ENCODE peak calls at places on chromosomes 3 and 15, in seven cellular contexts. N is HepG2; I is heart right ventricle; C is aorta; U is body of pancreas; O is CD8-positive, alpha-beta T cell; G is lower lobe of right lung. P is an unnamed sample. For H3K9me3, the result is how much of the 10 kb centered on the place peaks cover.

GRCh38 chr3:151106311-151106710 is 20.8 kb downstream of the MED12L start:
- ATAC-seq in O (no peak), N (no peak), U (no peak), G (no peak), C (no peak), I (no peak), P (no peak)

GRCh38 chr15:70495988-70496387 is 267.4 kb downstream of the UACA start:
- ATAC-seq in I (no peak), C (no peak), U (no peak), N (no peak), G (no peak), O (no peak), P (no peak)

GRCh38 chr15:79115971-79116370 is 25.4 kb upstream of the RASGRF1 start:
- ATAC-seq in O (no peak), N (no peak), G (no peak), U (peak), I (no peak), C (no peak), P (no peak)

GRCh38 chr3:51985971-51986947 is 2.9 kb downstream of the ACY1 start:
- ATAC-seq in O (no peak), C (no peak), N (no peak), I (no peak), G (no peak), U (no peak), P (no peak)

GRCh38 chr15:92636950-92637481 is 18.6 kb downstream of the FAM174B start:
- ATAC-seq in I (peak), C (peak), N (peak), G (peak), O (no peak), U (peak), P (peak)

GRCh38 chr15:101514318-101514717 is 24.8 kb upstream of the PCSK6 start:
- ATAC-seq in U (no peak), G (no peak), O (no peak), I (no peak), N (no peak), C (no peak), P (no peak)

GRCh38 chr15:41690636-41691035 is 30.4 kb downstream of the MGA start:
- ATAC-seq in I (no peak), O (no peak), N (peak), U (no peak), C (no peak), G (peak), P (no peak)

GRCh38 chr15:22844421-22845288 is 6.2 kb downstream of the NIPA2 start:
- ATAC-seq in C (no peak), U (no peak), N (peak), I (no peak), O (no peak), G (no peak), P (no peak)

GRCh38 chr3:80521081-80521480 is 753.3 kb upstream of the ROBO1 start:
- ATAC-seq in I (no peak), N (no peak), C (no peak), U (no peak), G (no peak), O (no peak), P (no peak)

GRCh38 chr15:63517614-63518013 is 13.2 kb downstream of the USP3 start:
- ATAC-seq in G (peak), U (peak), I (no peak), N (peak), O (peak), C (no peak), P (no peak)

GRCh38 chr15:67992834-67993233 is 61.3 kb upstream of the PIAS1 start:
- ATAC-seq in C (no peak), U (no peak), O (no peak), I (no peak), N (no peak), G (no peak), P (no peak)

GRCh38 chr15:69011641-69012040 is 2.9 kb upstream of the NOX5 start:
- ATAC-seq in G (no peak), U (no peak), O (no peak), C (no peak), I (no peak), N (no peak), P (no peak)

GRCh38 chr3:49501258-49501609 is 31.2 kb downstream of the DAG1 start:
- ATAC-seq in I (peak), G (peak), O (no peak), N (no peak), C (peak), U (no peak), P (peak)

GRCh38 chr15:67852433-67852832 is 12.6 kb upstream of the RNU6-1 start:
- ATAC-seq in O (no peak), U (no peak), C (no peak), I (no peak), N (no peak), G (no peak), P (no peak)

GRCh38 chr3:42535981-42536784 is 33.7 kb downstream of the VIPR1 start:
- ATAC-seq in I (no peak), O (peak), G (no peak), U (no peak), C (no peak), N (peak), P (no peak)

GRCh38 chr3:32959370-32959769 is 7.9 kb downstream of the CCR4 start:
- ATAC-seq in N (peak), I (no peak), C (no peak), O (no peak), U (no peak), G (peak), P (no peak)

GRCh38 chr3:170507063-170507462 is 78.8 kb downstream of the SLC7A14 start:
- ATAC-seq in U (no peak), G (no peak), C (no peak), O (no peak), I (no peak), N (no peak), P (no peak)
- H3K9me3 ChIP-seq in U (under half), G (under half), C (under half), O (under half), I (under half), N (under half), P (under half)

GRCh38 chr3:114439279-114439678 is 145.5 kb downstream of the TIGIT start:
- ATAC-seq in U (no peak), I (no peak), N (no peak), G (no peak), O (no peak), C (no peak), P (no peak)

GRCh38 chr3:114432356-114432755 is 138.5 kb downstream of the TIGIT start:
- ATAC-seq in G (no peak), I (no peak), N (no peak), C (no peak), U (no peak), O (no peak), P (no peak)

GRCh38 chr3:114437897-114438296 is 144.1 kb downstream of the TIGIT start:
- ATAC-seq in I (no peak), N (no peak), U (no peak), C (no peak), O (no peak), G (no peak), P (no peak)

GRCh38 chr3:114436182-114436581 is 142.4 kb downstream of the TIGIT start:
- ATAC-seq in G (no peak), U (no peak), N (no peak), C (no peak), I (no peak), O (no peak), P (no peak)

DNA sequence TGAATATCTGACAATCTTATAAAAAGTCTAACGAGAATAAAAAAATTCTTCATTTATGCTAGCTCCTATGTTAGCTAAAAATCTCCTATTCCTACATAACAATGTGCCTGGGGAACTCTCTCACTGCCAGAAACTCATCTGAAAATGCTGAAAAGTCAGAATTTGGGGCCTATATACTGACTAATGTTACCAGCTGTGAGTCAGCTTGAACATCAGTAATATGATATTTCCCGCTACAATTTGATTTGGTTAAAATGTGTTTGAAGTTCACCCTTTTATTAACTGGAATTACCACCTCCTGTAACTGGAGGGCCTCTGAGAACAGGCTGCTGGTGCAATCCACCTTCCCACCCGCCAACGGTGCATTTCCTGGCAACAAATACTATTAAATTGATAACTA is 141.9 kb downstream of the TIGIT start:
- ATAC-seq in N (no peak), U (no peak), I (no peak), G (no peak), C (no peak), O (no peak), P (no peak)
- H3K9me3 ChIP-seq in N (under half), U (under half), I (under half), G (under half), C (under half), O (under half), P (under half)

DNA sequence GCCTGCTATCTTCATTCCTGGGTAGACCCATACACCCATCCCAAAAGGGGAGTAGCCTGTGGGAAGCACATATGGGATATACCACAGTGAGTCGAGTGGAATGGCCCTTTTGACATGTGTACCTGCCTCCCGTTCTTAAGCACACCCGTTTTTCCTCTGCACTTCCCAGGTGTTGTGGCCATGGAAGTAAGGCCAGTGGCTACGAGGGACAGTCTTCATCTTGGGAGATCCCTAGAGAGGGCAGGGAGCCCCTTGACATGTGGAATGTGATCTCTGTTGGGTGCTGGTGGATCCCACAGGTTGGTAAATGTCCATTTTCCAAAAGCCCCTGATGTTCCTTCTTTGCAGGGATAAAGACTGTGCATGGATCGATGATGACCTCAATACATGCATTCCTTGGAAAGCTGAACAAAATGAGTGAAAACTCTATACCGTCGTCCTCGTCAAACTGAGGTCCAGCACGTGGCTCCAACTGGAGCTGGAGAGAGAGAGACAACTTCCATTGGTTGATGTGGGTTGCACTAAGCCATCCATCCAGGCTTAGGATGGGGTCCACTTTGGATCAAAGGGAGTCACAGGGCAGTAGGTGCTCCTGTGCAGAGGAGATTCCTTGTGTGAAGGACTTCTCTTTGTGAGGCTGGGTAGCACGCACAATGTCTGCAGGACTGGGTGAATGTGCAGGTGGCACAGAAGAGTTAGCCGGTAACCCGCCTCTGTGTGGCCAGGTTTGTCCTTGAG is 136.8 kb downstream of the SNRPN start:
- ATAC-seq in G (no peak), N (no peak), C (no peak), O (no peak), U (no peak), I (no peak), P (no peak)
- H3K9me3 ChIP-seq in G (half or more), N (half or more), C (under half), O (under half), U (half or more), I (half or more), P (under half)

GRCh38 chr15:25093455-25094029 is 138.8 kb downstream of the SNRPN start:
- ATAC-seq in N (no peak), I (peak), U (no peak), G (no peak), C (no peak), O (no peak), P (no peak)
- H3K9me3 ChIP-seq in N (half or more), I (half or more), U (half or more), G (half or more), C (under half), O (under half), P (under half)